ENCODE peak calls at places on chromosomes 6 and 20, in six cellular contexts. A, J, Z, T, C and G are unnamed samples.

GRCh38 chr6:2355155-2355554 is 109.8 kb upstream of the GMDS start:
- DNase-seq in A (no peak), J (no peak), Z (no peak), T (no peak), C (no peak), G (no peak)

GRCh38 chr6:88814909-88815308 is 148.5 kb downstream of the RNGTT start:
- DNase-seq in A (peak), J (no peak), Z (no peak), T (no peak), C (no peak), G (no peak)

GRCh38 chr6:137894779-137895385 is 27.8 kb downstream of the TNFAIP3 start:
- DNase-seq in A (no peak), J (no peak), Z (no peak), T (no peak), C (no peak), G (no peak)

GRCh38 chr6:163579111-163579879 is 164.8 kb downstream of the QKI start:
- DNase-seq in A (no peak), J (no peak), Z (no peak), T (no peak), C (peak), G (no peak)

GRCh38 chr6:40626886-40627285 is 39.7 kb upstream of the LRFN2 start:
- DNase-seq in A (no peak), J (no peak), Z (no peak), T (no peak), C (no peak), G (no peak)

GRCh38 chr6:162387723-162388382 is 339.7 kb downstream of the PRKN start:
- DNase-seq in A (no peak), J (no peak), Z (no peak), T (no peak), C (no peak), G (no peak)

GRCh38 chr6:32047539-32047854 is 9.3 kb downstream of the CYP21A2 start:
- DNase-seq in A (no peak), J (no peak), Z (no peak), T (no peak), C (no peak), G (no peak)

GRCh38 chr6:43984442-43985321 is 142.6 kb downstream of the MRPL14 start:
- DNase-seq in A (no peak), J (no peak), Z (no peak), T (no peak), C (no peak), G (no peak)

GRCh38 chr20:17538517-17539170 is 7.5 kb upstream of the BFSP1 start:
- DNase-seq in A (no peak), J (no peak), Z (no peak), T (peak), C (no peak), G (no peak)

GRCh38 chr6:23656826-23657225 is 469.2 kb upstream of the NRSN1 start:
- DNase-seq in A (no peak), J (no peak), Z (no peak), T (no peak), C (no peak), G (no peak)

GRCh38 chr6:102799051-102799450 is 1405.5 kb downstream of the GRIK2 start:
- DNase-seq in A (no peak), J (no peak), Z (no peak), T (no peak), C (no peak), G (no peak)

GRCh38 chr6:15389079-15389758 is 143.3 kb downstream of the JARID2 start:
- DNase-seq in A (no peak), J (no peak), Z (no peak), T (no peak), C (no peak), G (no peak)

GRCh38 chr6:111551521-111552231 is 54.0 kb downstream of the TRAF3IP2 start:
- DNase-seq in A (peak), J (no peak), Z (no peak), T (no peak), C (no peak), G (peak)

GRCh38 chr6:63275953-63276352 is 43.8 kb downstream of the LGSN start:
- DNase-seq in A (no peak), J (no peak), Z (no peak), T (no peak), C (no peak), G (no peak)

GRCh38 chr6:63788569-63788968 is 153.0 kb downstream of the PHF3 start:
- DNase-seq in A (no peak), J (no peak), Z (no peak), T (no peak), C (no peak), G (no peak)

DNA sequence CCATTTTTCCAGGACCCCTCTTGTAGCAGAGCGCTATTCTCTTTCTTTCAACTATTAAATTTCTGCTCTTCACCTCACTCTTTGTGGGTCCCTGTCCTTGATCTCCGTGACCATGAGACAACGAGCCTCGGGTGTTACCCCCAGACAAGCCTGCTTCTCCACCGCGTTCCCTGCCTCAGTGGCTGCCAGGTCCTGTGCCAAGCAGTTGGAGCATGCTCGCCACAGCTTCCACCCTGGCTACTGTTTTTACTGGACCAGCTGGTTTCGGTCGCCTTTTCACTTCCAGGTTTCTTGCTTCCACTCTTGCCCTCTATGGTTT is 5.7 kb downstream of the TP53RK start:
- DNase-seq in A (no peak), J (no peak), Z (no peak), T (no peak), C (no peak), G (no peak)
- H2AFZ ChIP-seq in A (no peak), J (no peak), Z (no peak), T (no peak), C (peak), G (no peak)

GRCh38 chr6:28766426-28766825 is 157.4 kb downstream of the TRIM27 start:
- DNase-seq in A (no peak), J (no peak), Z (no peak), T (no peak), C (no peak), G (no peak)

GRCh38 chr6:28765978-28766351 is 157.8 kb downstream of the TRIM27 start:
- DNase-seq in A (no peak), J (no peak), Z (no peak), T (no peak), C (no peak), G (no peak)

GRCh38 chr6:28768187-28768913 is 155.4 kb downstream of the TRIM27 start:
- DNase-seq in A (no peak), J (no peak), Z (no peak), T (no peak), C (no peak), G (no peak)

GRCh38 chr6:28767691-28768090 is 156.1 kb downstream of the TRIM27 start:
- DNase-seq in A (no peak), J (no peak), Z (no peak), T (no peak), C (no peak), G (no peak)

DNA sequence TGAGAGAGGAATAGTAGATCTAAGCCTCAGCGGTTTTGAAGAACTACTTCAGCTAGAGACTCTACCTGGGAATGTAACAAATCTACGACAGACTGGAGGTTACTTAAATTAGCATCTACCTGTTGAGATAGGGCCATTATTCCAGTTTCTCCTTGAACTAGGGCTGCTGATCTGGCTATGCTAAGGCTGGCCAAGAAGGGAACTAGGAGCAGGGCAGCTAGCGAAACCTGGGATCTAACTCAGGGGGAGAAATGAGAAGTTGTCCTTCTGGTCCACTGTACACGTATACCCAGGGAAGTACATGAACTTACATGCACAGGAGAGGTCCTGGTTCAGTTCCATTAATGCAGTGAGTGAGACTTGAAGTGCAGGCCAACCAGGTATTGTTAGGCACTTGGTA is 156.7 kb downstream of the TRIM27 start:
- DNase-seq in A (no peak), J (no peak), Z (no peak), T (no peak), C (no peak), G (no peak)
- TF ChIP-seq EZH2 in A (no peak), J (no peak), Z (no peak), T (no peak), C (no peak), G (no peak)

GRCh38 chr6:22062807-22063408 is 233.9 kb downstream of the PRL start:
- DNase-seq in A (no peak), J (no peak), Z (no peak), T (peak), C (no peak), G (peak)
- TF ChIP-seq POLR2A in A (no peak), J (no peak), Z (no peak), T (peak), C (no peak), G (no peak)

GRCh38 chr6:28657756-28658465 is 132.2 kb downstream of the GPX5 start:
- DNase-seq in A (peak), J (no peak), Z (peak), T (peak), C (peak), G (peak)
- H2AFZ ChIP-seq in A (peak), J (peak), Z (peak), T (no peak), C (no peak), G (peak)

GRCh38 chr6:142945446-142946180 is 637 bp upstream of the HIVEP2 start:
- DNase-seq in A (no peak), J (no peak), Z (no peak), T (no peak), C (peak), G (no peak)
- TF ChIP-seq EZH2 in A (no peak), J (no peak), Z (no peak), T (no peak), C (peak), G (no peak)

GRCh38 chr6:158050107-158050735 is 68.6 kb downstream of the SYNJ2 start:
- DNase-seq in A (no peak), J (no peak), Z (no peak), T (no peak), C (no peak), G (no peak)
- TF ChIP-seq POLR2A in A (no peak), J (no peak), Z (no peak), T (no peak), C (no peak), G (no peak)

GRCh38 chr6:53746442-53747103 is 48.2 kb upstream of the LRRC1 start:
- DNase-seq in A (peak), J (no peak), Z (no peak), T (no peak), C (no peak), G (no peak)
- H2AFZ ChIP-seq in A (no peak), J (no peak), Z (no peak), T (no peak), C (no peak), G (no peak)

GRCh38 chr20:63370623-63371176 is 9.6 kb upstream of the CHRNA4 start:
- DNase-seq in A (no peak), J (no peak), Z (no peak), T (no peak), C (no peak), G (no peak)

GRCh38 chr20:63368151-63368550 is 7.0 kb upstream of the CHRNA4 start:
- DNase-seq in A (no peak), J (no peak), Z (no peak), T (no peak), C (no peak), G (no peak)

GRCh38 chr20:63371346-63371865 is 10.3 kb upstream of the CHRNA4 start:
- DNase-seq in A (no peak), J (no peak), Z (no peak), T (no peak), C (no peak), G (no peak)

GRCh38 chr20:63369024-63369530 is 7.9 kb upstream of the CHRNA4 start:
- DNase-seq in A (no peak), J (no peak), Z (no peak), T (no peak), C (no peak), G (no peak)

GRCh38 chr20:63369724-63370622 is 8.8 kb upstream of the CHRNA4 start:
- DNase-seq in A (no peak), J (no peak), Z (no peak), T (no peak), C (no peak), G (no peak)
- TF ChIP-seq EZH2 in A (no peak), J (no peak), Z (no peak), T (no peak), C (no peak), G (no peak)

GRCh38 chr20:43809206-43809819 is 82.5 kb upstream of the GTSF1L start:
- DNase-seq in A (no peak), J (no peak), Z (no peak), T (no peak), C (no peak), G (no peak)
- TF ChIP-seq POLR2A in A (no peak), J (no peak), Z (no peak), T (no peak), C (no peak), G (no peak)

DNA sequence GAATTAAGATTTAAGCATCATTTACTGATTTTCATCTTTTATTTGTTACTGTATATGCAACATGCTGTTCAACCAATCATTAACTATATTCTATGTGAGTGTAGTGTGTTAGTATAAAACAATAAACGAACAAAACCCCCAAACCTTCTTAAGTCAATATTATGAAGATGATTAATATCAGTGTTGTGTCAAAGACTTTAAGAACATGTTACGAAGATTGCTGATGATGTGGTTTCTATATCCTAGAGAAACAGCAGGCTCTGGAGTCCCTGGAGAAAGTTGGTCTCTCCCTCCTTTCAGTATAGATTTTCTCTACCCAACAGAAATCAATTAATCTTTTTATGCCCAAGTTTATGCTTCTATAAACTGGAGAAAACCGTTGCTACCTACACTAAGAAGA is 393.8 kb upstream of the HSF2 start:
- DNase-seq in A (no peak), J (no peak), Z (no peak), T (no peak), C (no peak), G (no peak)
- H2AFZ ChIP-seq in A (no peak), J (no peak), Z (no peak), T (no peak), C (no peak), G (no peak)